ENCODE peak calls at places on chromosomes 13 and 19, in eight cellular contexts. Q is mammary epithelial cell, C is cardiac fibroblast, R is breast epithelium, G is psoas muscle, F is suprapubic skin, I is left ventricle myocardium inferior, E is pancreas. S is an unnamed sample.

GRCh38 chr13:107275945-107276614 is 708.1 kb upstream of the ARGLU1 start:
- DNase-seq in I (no peak), F (no peak), Q (peak), E (no peak), G (no peak), C (peak), R (no peak), S (no peak)

GRCh38 chr13:78625384-78625783 is 22.0 kb upstream of the POU4F1 start:
- DNase-seq in C (no peak), R (no peak), I (no peak), G (no peak), Q (no peak), F (no peak), E (no peak), S (no peak)

GRCh38 chr13:29472317-29472961 is 123.0 kb downstream of the SLC7A1 start:
- DNase-seq in Q (peak), R (no peak), E (peak), C (peak), I (no peak), G (no peak), F (no peak), S (no peak)

GRCh38 chr13:113669231-113669870 is 2.3 kb downstream of the GRK1 start:
- DNase-seq in E (no peak), Q (no peak), R (peak), C (no peak), F (peak), I (peak), G (no peak), S (no peak)

GRCh38 chr13:38180670-38181069 is 169.0 kb upstream of the UFM1 start:
- DNase-seq in E (no peak), F (no peak), I (no peak), C (no peak), Q (no peak), G (no peak), R (no peak), S (no peak)

GRCh38 chr13:43846496-43846895 is 33.0 kb downstream of the CCDC122 start:
- DNase-seq in I (no peak), G (no peak), F (no peak), E (no peak), R (no peak), C (peak), Q (no peak), S (no peak)

GRCh38 chr13:113413898-113414282 is 39.4 kb downstream of the ADPRHL1 start:
- DNase-seq in E (no peak), C (no peak), Q (no peak), F (no peak), R (no peak), G (peak), I (peak), S (no peak)

GRCh38 chr13:40993987-40994386 is 25.1 kb downstream of the ELF1 start:
- DNase-seq in F (no peak), G (no peak), C (no peak), I (no peak), E (peak), R (no peak), Q (peak), S (no peak)

GRCh38 chr13:60583196-60583908 is 186.3 kb downstream of the TDRD3 start:
- DNase-seq in R (no peak), E (no peak), F (no peak), C (peak), I (no peak), Q (no peak), G (no peak), S (peak)

GRCh38 chr19:7979011-7979410 is 26.4 kb downstream of the ELAVL1 start:
- DNase-seq in E (no peak), Q (no peak), C (no peak), R (no peak), G (no peak), I (no peak), F (no peak), S (no peak)

GRCh38 chr19:6071103-6071485 is 39.2 kb downstream of the RFX2 start:
- DNase-seq in G (no peak), R (no peak), I (no peak), E (no peak), C (peak), F (no peak), Q (no peak), S (peak)

GRCh38 chr19:2900296-2901252 is at the start of gene ZNF57:
- DNase-seq in C (peak), F (peak), G (peak), R (peak), E (peak), I (peak), Q (peak), S (peak)

GRCh38 chr13:43042410-43042921 is 19.1 kb downstream of the DNAJC15 start:
- DNase-seq in R (no peak), I (no peak), Q (no peak), E (no peak), F (no peak), G (no peak), C (no peak), S (no peak)

GRCh38 chr19:10478903-10479384 is 24.2 kb downstream of the KEAP1 start:
- DNase-seq in E (peak), C (peak), G (peak), I (peak), F (peak), Q (peak), R (peak), S (no peak)

GRCh38 chr13:103883152-103883551 is 816.9 kb upstream of the SLC10A2 start:
- DNase-seq in F (peak), G (peak), I (peak), E (peak), Q (peak), C (peak), R (peak), S (peak)

GRCh38 chr13:51838235-51838846 is 6.6 kb downstream of the TMEM272 start:
- DNase-seq in F (no peak), E (no peak), Q (no peak), C (peak), G (no peak), R (no peak), I (no peak), S (peak)

GRCh38 chr13:40070357-40070756 is 414.9 kb downstream of the COG6 start:
- DNase-seq in R (no peak), I (no peak), C (no peak), E (no peak), F (no peak), Q (no peak), G (no peak), S (no peak)

GRCh38 chr19:35106898-35107540 is 8.6 kb upstream of the FXYD3 start:
- DNase-seq in C (no peak), F (no peak), I (no peak), E (no peak), G (no peak), R (no peak), Q (no peak), S (no peak)

GRCh38 chr19:29432677-29433076 is 93.1 kb upstream of the VSTM2B start:
- DNase-seq in C (no peak), G (no peak), I (no peak), Q (no peak), E (no peak), F (no peak), R (no peak), S (no peak)

GRCh38 chr13:30576528-30576927 is 41.2 kb upstream of the USPL1 start:
- DNase-seq in C (peak), F (no peak), G (no peak), R (no peak), Q (peak), I (no peak), E (no peak), S (no peak)

GRCh38 chr19:55585658-55586339 is 5.2 kb upstream of the ZNF579 start:
- DNase-seq in G (peak), C (peak), I (peak), R (no peak), Q (no peak), E (peak), F (no peak), S (no peak)

GRCh38 chr13:97255515-97255999 is 33.4 kb downstream of the MBNL2 start:
- DNase-seq in G (no peak), R (no peak), E (no peak), F (no peak), C (no peak), I (no peak), Q (no peak), S (no peak)

GRCh38 chr13:102197193-102197592 is 204.7 kb downstream of the FGF14 start:
- DNase-seq in I (no peak), F (no peak), C (peak), Q (peak), E (no peak), R (no peak), G (no peak), S (no peak)

GRCh38 chr13:45909724-45910123 is 58.2 kb upstream of the SIAH3 start:
- DNase-seq in I (no peak), F (no peak), R (no peak), G (no peak), Q (no peak), E (no peak), C (peak), S (no peak)

GRCh38 chr19:246551-246950 is 44.7 kb downstream of the PLPP2 start:
- DNase-seq in R (no peak), I (no peak), E (no peak), G (no peak), C (no peak), Q (no peak), F (no peak), S (no peak)

GRCh38 chr13:94712287-94712811 is at the start of gene SOX21:
- DNase-seq in F (no peak), E (no peak), I (no peak), R (no peak), C (peak), Q (peak), G (no peak), S (no peak)

GRCh38 chr19:49448432-49448786 is 3.2 kb downstream of the PIH1D1 start:
- DNase-seq in Q (no peak), I (no peak), G (no peak), F (no peak), E (no peak), R (no peak), C (no peak), S (no peak)

GRCh38 chr19:11576186-11576585 is 1.3 kb downstream of the ACP5 start:
- DNase-seq in I (no peak), R (no peak), G (no peak), Q (no peak), F (no peak), E (no peak), C (no peak), S (no peak)

GRCh38 chr13:67048793-67049150 is 181.4 kb downstream of the PCDH9 start:
- DNase-seq in C (peak), G (no peak), F (no peak), Q (no peak), R (no peak), E (no peak), I (no peak), S (peak)

GRCh38 chr19:18049390-18049789 is 37.3 kb downstream of the IL12RB1 start:
- DNase-seq in I (peak), E (peak), C (peak), R (peak), F (peak), Q (no peak), G (peak), S (no peak)

GRCh38 chr19:48481191-48481500 is 12.0 kb downstream of the CYTH2 start:
- DNase-seq in E (no peak), R (no peak), I (no peak), G (no peak), C (no peak), F (no peak), Q (no peak), S (no peak)

GRCh38 chr13:41352935-41353801 is 42.1 kb downstream of the NAA16 start:
- DNase-seq in E (no peak), I (no peak), Q (peak), C (peak), G (no peak), R (no peak), F (no peak), S (no peak)

GRCh38 chr13:43269037-43269476 is 245.7 kb downstream of the DNAJC15 start:
- DNase-seq in C (peak), E (peak), G (no peak), I (no peak), R (no peak), Q (peak), F (no peak), S (peak)

GRCh38 chr13:76153239-76153638 is 517.1 kb downstream of the LMO7 start:
- DNase-seq in G (no peak), F (no peak), C (no peak), R (no peak), Q (no peak), E (no peak), I (no peak), S (no peak)

GRCh38 chr19:42514449-42514848 is 13.8 kb downstream of the CEACAM1 start:
- DNase-seq in R (no peak), C (no peak), F (no peak), I (no peak), Q (no peak), E (no peak), G (no peak), S (no peak)

GRCh38 chr13:95714142-95714832 is 37.3 kb downstream of the DNAJC3 start:
- DNase-seq in G (no peak), F (no peak), Q (peak), I (no peak), R (no peak), E (no peak), C (peak), S (peak)

GRCh38 chr19:57351867-57352266 is 796 bp downstream of the ZNF304 start:
- DNase-seq in R (no peak), E (no peak), C (no peak), Q (peak), I (no peak), F (no peak), G (no peak), S (no peak)
- TF ChIP-seq CTCF in R (no peak), E (no peak), C (peak), Q (no peak), I (no peak), F (no peak), G (no peak), S (no peak)

DNA sequence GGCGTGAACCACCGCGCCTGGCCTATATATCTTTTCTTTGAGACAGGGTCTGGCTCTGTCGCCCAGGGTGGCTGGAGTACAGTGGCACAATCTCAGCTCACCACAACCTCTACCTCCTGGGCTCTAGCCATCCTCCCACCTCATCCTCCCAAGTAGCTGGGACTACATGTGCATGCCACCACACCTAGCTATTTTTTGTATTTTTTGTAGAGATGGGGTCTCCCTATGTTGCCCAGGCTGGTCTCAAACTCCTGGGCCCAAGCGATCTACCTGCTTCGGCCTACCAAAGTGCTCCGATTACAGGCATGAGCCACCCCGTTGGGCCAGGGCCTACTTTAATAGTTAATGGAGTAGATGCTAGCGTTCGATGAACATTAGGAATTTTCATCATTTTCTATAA is 3.4 kb downstream of the TNPO2 start:
- DNase-seq in G (no peak), Q (no peak), R (no peak), E (no peak), F (no peak), I (no peak), C (no peak), S (no peak)
- H3K4me3 ChIP-seq in G (peak), Q (peak), R (peak), E (peak), F (peak), I (peak), C (peak), S (peak)

DNA sequence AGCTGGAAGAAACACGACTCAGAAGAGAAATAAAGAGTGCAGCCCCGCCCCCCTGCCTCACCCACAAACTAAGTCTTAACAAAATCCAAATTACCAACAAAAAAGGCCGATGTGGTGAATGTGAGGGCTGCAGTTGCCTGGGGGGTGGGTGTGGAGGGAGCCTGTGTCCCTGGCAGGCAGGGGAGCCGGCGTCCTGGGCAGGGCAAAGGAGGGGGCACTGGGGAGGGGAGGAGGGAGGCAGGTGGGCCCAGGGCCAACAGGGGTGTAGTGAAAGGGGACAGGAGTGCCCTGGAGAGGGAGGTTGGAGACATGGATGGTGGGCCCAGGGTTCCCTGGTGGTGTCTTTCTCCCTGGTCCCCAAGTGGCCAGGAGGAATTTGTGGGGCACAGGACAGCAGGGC is 4.0 kb downstream of the IRGC start:
- DNase-seq in I (no peak), F (no peak), G (no peak), Q (no peak), C (no peak), R (no peak), E (no peak), S (no peak)
- TF ChIP-seq CTCF in I (no peak), F (no peak), G (no peak), Q (no peak), C (no peak), R (no peak), E (no peak), S (no peak)

GRCh38 chr19:33796164-33797100 is at the start of gene KCTD15:
- DNase-seq in F (no peak), E (peak), G (peak), C (peak), R (no peak), Q (peak), I (peak), S (no peak)

GRCh38 chr19:33795370-33796163 is 1.1 kb upstream of the KCTD15 start:
- DNase-seq in I (peak), C (peak), R (peak), E (peak), Q (peak), G (peak), F (no peak), S (no peak)

GRCh38 chr19:33797821-33798633 is 1.4 kb downstream of the KCTD15 start:
- DNase-seq in I (peak), R (no peak), E (peak), F (no peak), C (peak), Q (peak), G (peak), S (no peak)

GRCh38 chr19:33798701-33799111 is 2.0 kb downstream of the KCTD15 start:
- DNase-seq in R (no peak), E (no peak), C (peak), F (no peak), Q (no peak), G (no peak), I (no peak), S (no peak)

GRCh38 chr19:33794578-33795369 is 1.9 kb upstream of the KCTD15 start:
- DNase-seq in Q (no peak), C (peak), R (no peak), E (no peak), G (no peak), F (no peak), I (peak), S (no peak)
- H3K4me3 ChIP-seq in Q (peak), C (peak), R (peak), E (peak), G (peak), F (peak), I (peak), S (peak)

GRCh38 chr19:1601613-1602064 is 3.6 kb downstream of the UQCR11 start:
- DNase-seq in F (no peak), C (no peak), E (no peak), R (no peak), I (no peak), Q (no peak), G (no peak), S (no peak)
- TF ChIP-seq CTCF in F (peak), C (peak), E (no peak), R (no peak), I (no peak), Q (no peak), G (no peak), S (no peak)

DNA sequence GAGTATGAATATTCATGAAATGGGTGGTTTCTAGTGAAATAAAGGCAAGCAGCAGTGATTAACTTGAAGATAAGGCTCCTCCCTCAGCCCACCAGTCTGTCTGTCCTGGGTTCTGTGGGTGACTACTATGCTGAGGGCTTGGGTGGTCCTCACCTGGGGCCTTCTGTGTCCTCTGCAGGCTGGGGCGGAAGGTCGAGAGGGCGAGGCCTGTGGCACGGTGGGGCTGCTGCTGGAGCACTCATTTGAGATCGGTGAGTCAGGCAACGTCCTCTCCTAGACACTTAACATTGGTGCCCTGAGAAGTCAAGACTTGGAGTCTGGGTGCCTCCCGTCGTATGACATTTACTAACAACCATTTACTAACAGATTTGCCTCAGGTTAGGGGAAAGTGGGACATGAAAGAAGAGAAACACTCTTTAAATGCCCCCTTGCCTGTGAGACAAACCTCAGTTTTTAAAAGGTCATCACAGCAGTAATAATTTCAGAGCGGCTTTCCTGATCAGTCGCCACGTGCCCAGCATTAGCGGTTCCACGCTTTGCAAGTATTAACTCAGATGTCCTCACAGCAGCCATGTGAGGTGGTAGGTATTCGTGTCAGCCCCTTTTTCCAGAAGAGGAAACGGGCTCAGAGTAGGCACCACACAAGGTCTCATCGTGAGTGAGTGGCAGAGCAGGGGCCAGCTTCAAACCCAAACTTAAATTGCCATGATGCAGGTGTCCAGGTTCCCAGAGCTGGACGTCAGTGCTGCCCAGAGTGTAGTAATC is 1.3 kb upstream of the GARIN5A start:
- DNase-seq in I (no peak), Q (no peak), G (no peak), F (no peak), E (no peak), C (no peak), R (no peak), S (no peak)
- H3K4me3 ChIP-seq in I (peak), Q (no peak), G (peak), F (no peak), E (no peak), C (no peak), R (no peak), S (no peak)

GRCh38 chr13:24931450-24932217 is 164.3 kb upstream of the PABPC3 start:
- DNase-seq in F (no peak), C (no peak), E (no peak), I (no peak), Q (no peak), R (no peak), G (no peak), S (no peak)
- TF ChIP-seq CTCF in F (no peak), C (no peak), E (no peak), I (no peak), Q (no peak), R (no peak), G (no peak), S (no peak)

DNA sequence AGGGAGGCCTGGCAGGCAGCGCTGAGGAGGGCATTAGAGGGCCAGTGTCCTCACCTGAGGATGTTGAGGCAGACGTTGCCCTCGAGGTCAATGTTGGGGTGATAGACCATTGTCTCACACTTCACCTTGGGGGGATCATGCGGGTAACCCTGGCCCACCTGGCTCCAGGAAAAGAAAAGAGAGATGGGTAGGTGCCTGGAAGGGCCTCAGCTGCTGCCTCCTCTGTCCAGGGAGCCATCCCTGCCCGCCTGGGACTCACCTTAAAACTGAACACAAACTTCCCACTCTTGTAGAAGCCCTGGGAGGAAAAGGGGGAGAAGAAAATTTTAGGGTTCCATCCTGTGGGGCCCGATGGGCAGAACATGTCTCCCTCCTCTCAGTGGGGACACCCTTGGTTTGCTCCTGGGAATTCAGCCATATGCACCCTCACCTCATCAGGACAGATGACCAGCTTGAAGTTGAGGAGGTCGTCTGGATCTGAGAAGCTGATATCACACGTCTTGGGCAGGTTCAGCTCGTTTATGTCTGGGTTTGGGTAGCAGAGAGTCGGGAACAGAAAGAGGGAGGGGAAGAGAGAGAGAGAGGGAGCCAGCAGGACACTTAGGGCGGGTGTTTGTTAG is 1.7 kb downstream of the UBE2M start:
- DNase-seq in C (no peak), G (no peak), I (no peak), Q (no peak), E (no peak), F (no peak), R (no peak), S (no peak)
- H3K4me3 ChIP-seq in C (peak), G (peak), I (peak), Q (no peak), E (peak), F (peak), R (peak), S (peak)

S was measured in AG09309.